ENCODE peak calls at places on chromosomes 3 and 15, in six cellular contexts. Z is activated B cell treated with CpG ODN at 0.5 μM for 24 hours, J is heart right ventricle, E is NCI-H774, H is GM03348, S is NCI-H1694. B is an unnamed sample.

GRCh38 chr15:92391640-92392039 is 2.0 kb upstream of the ST8SIA2 start:
- DNase-seq in J (no peak), H (peak), S (peak), Z (no peak), E (no peak), B (no peak)

GRCh38 chr15:61106044-61106834 is 122.9 kb downstream of the RORA start:
- DNase-seq in S (no peak), H (no peak), E (no peak), J (no peak), Z (no peak), B (no peak)

GRCh38 chr15:75661779-75662140 is 14.0 kb downstream of the SNX33 start:
- DNase-seq in Z (no peak), J (no peak), E (no peak), S (no peak), H (no peak), B (no peak)

GRCh38 chr3:100696161-100696560 is 13.1 kb upstream of the TFG start:
- DNase-seq in Z (no peak), E (no peak), J (no peak), H (no peak), S (no peak), B (no peak)

GRCh38 chr3:119913021-119913420 is 131.1 kb downstream of the NR1I2 start:
- DNase-seq in S (no peak), J (no peak), H (no peak), E (no peak), Z (no peak), B (no peak)

GRCh38 chr15:45199136-45199810 is 11.5 kb upstream of the SHF start:
- DNase-seq in J (no peak), E (no peak), H (no peak), Z (peak), S (peak), B (no peak)

GRCh38 chr15:81308260-81308659 is 15.7 kb downstream of the STARD5 start:
- DNase-seq in S (no peak), H (no peak), J (no peak), Z (no peak), E (no peak), B (no peak)

GRCh38 chr15:73319460-73320245 is 49.1 kb downstream of the HCN4 start:
- DNase-seq in H (no peak), J (no peak), Z (no peak), S (no peak), E (no peak), B (no peak)

GRCh38 chr15:92226020-92226612 is 167.6 kb upstream of the ST8SIA2 start:
- DNase-seq in H (peak), Z (no peak), S (no peak), E (peak), J (no peak), B (no peak)

GRCh38 chr3:110413291-110413690 is 658.3 kb upstream of the NECTIN3 start:
- DNase-seq in J (no peak), S (no peak), Z (no peak), E (no peak), H (no peak), B (no peak)

GRCh38 chr3:150763841-150764483 is 993 bp upstream of the SIAH2 start:
- DNase-seq in J (peak), Z (no peak), H (peak), E (peak), S (no peak), B (peak)

GRCh38 chr15:68106656-68107055 is 52.5 kb downstream of the PIAS1 start:
- DNase-seq in J (no peak), E (no peak), S (no peak), Z (no peak), H (peak), B (no peak)

GRCh38 chr3:190070623-190071347 is 49.9 kb downstream of the P3H2 start:
- DNase-seq in E (peak), H (no peak), J (no peak), S (no peak), Z (no peak), B (no peak)

GRCh38 chr3:151548206-151548605 is 87.3 kb upstream of the IGSF10 start:
- DNase-seq in H (no peak), Z (no peak), S (no peak), J (no peak), E (no peak), B (no peak)